ENCODE peak calls at places on chromosomes 12 and 14, in eight cellular contexts. One of them, this sample, is unnamed.

GRCh38 chr12:29159690-29160089 is 10.6 kb downstream of the FAR2 start:
- DNase-seq in keratinocyte: no peak
- DNase-seq in activated CD8-positive, alpha-beta T cell treated with anti-CD3 and anti-CD28 coated beads for 36 hours: no peak
- DNase-seq in stimulated activated effector memory CD8-positive, alpha-beta T cell treated with anti-CD3 and anti-CD28 coated beads, Interleukin-12 subunit alpha, Interleukin-12 subunit beta, amount 100 ng/mL, for 72 hours: no peak
- DNase-seq in stimulated activated naive CD4-positive, alpha-beta T cell: no peak
- DNase-seq in T1000: no peak
- DNase-seq in stimulated activated CD4-positive, alpha-beta T cell treated with anti-CD3 and anti-CD28 coated beads, Interleukin-15, amount 100 ng/mL, for 1 hour: no peak
- DNase-seq in GM18507: no peak
- DNase-seq in this sample: no peak

GRCh38 chr12:118164798-118165486 is 29.0 kb downstream of the PEBP1 start:
- DNase-seq in keratinocyte: no peak
- DNase-seq in activated CD8-positive, alpha-beta T cell treated with anti-CD3 and anti-CD28 coated beads for 36 hours: peak; percentile 26
- DNase-seq in stimulated activated effector memory CD8-positive, alpha-beta T cell treated with anti-CD3 and anti-CD28 coated beads, Interleukin-12 subunit alpha, Interleukin-12 subunit beta, amount 100 ng/mL, for 72 hours: no peak
- DNase-seq in stimulated activated naive CD4-positive, alpha-beta T cell: no peak
- DNase-seq in T1000: no peak
- DNase-seq in stimulated activated CD4-positive, alpha-beta T cell treated with anti-CD3 and anti-CD28 coated beads, Interleukin-15, amount 100 ng/mL, for 1 hour: no peak
- DNase-seq in GM18507: no peak
- DNase-seq in this sample: no peak

GRCh38 chr14:78254911-78255431 is 84.8 kb downstream of the NRXN3 start:
- DNase-seq in keratinocyte: peak; percentile 85
- DNase-seq in activated CD8-positive, alpha-beta T cell treated with anti-CD3 and anti-CD28 coated beads for 36 hours: peak; percentile 58
- DNase-seq in stimulated activated effector memory CD8-positive, alpha-beta T cell treated with anti-CD3 and anti-CD28 coated beads, Interleukin-12 subunit alpha, Interleukin-12 subunit beta, amount 100 ng/mL, for 72 hours: no peak
- DNase-seq in stimulated activated naive CD4-positive, alpha-beta T cell: no peak
- DNase-seq in T1000: no peak
- DNase-seq in stimulated activated CD4-positive, alpha-beta T cell treated with anti-CD3 and anti-CD28 coated beads, Interleukin-15, amount 100 ng/mL, for 1 hour: no peak
- DNase-seq in GM18507: no peak
- DNase-seq in this sample: peak; percentile 14

GRCh38 chr12:116136340-116136739 is 141.2 kb downstream of the MED13L start:
- DNase-seq in keratinocyte: no peak
- DNase-seq in activated CD8-positive, alpha-beta T cell treated with anti-CD3 and anti-CD28 coated beads for 36 hours: peak; percentile 45
- DNase-seq in stimulated activated effector memory CD8-positive, alpha-beta T cell treated with anti-CD3 and anti-CD28 coated beads, Interleukin-12 subunit alpha, Interleukin-12 subunit beta, amount 100 ng/mL, for 72 hours: no peak
- DNase-seq in stimulated activated naive CD4-positive, alpha-beta T cell: no peak
- DNase-seq in T1000: no peak
- DNase-seq in stimulated activated CD4-positive, alpha-beta T cell treated with anti-CD3 and anti-CD28 coated beads, Interleukin-15, amount 100 ng/mL, for 1 hour: no peak
- DNase-seq in GM18507: no peak
- DNase-seq in this sample: no peak

GRCh38 chr14:100898935-100899840 is 4.3 kb downstream of the RTL1 start:
- DNase-seq in keratinocyte: no peak
- DNase-seq in activated CD8-positive, alpha-beta T cell treated with anti-CD3 and anti-CD28 coated beads for 36 hours: no peak
- DNase-seq in stimulated activated effector memory CD8-positive, alpha-beta T cell treated with anti-CD3 and anti-CD28 coated beads, Interleukin-12 subunit alpha, Interleukin-12 subunit beta, amount 100 ng/mL, for 72 hours: no peak
- DNase-seq in stimulated activated naive CD4-positive, alpha-beta T cell: no peak
- DNase-seq in T1000: no peak
- DNase-seq in stimulated activated CD4-positive, alpha-beta T cell treated with anti-CD3 and anti-CD28 coated beads, Interleukin-15, amount 100 ng/mL, for 1 hour: no peak
- DNase-seq in GM18507: no peak
- DNase-seq in this sample: no peak

GRCh38 chr12:112841891-112842290 is 50.3 kb downstream of the RPH3A start:
- DNase-seq in keratinocyte: no peak
- DNase-seq in activated CD8-positive, alpha-beta T cell treated with anti-CD3 and anti-CD28 coated beads for 36 hours: no peak
- DNase-seq in stimulated activated effector memory CD8-positive, alpha-beta T cell treated with anti-CD3 and anti-CD28 coated beads, Interleukin-12 subunit alpha, Interleukin-12 subunit beta, amount 100 ng/mL, for 72 hours: no peak
- DNase-seq in stimulated activated naive CD4-positive, alpha-beta T cell: no peak
- DNase-seq in T1000: no peak
- DNase-seq in stimulated activated CD4-positive, alpha-beta T cell treated with anti-CD3 and anti-CD28 coated beads, Interleukin-15, amount 100 ng/mL, for 1 hour: no peak
- DNase-seq in GM18507: no peak
- DNase-seq in this sample: peak; percentile 52

GRCh38 chr14:36293824-36294223 is 26.6 kb downstream of the MBIP start:
- DNase-seq in keratinocyte: no peak
- DNase-seq in activated CD8-positive, alpha-beta T cell treated with anti-CD3 and anti-CD28 coated beads for 36 hours: no peak
- DNase-seq in stimulated activated effector memory CD8-positive, alpha-beta T cell treated with anti-CD3 and anti-CD28 coated beads, Interleukin-12 subunit alpha, Interleukin-12 subunit beta, amount 100 ng/mL, for 72 hours: no peak
- DNase-seq in stimulated activated naive CD4-positive, alpha-beta T cell: no peak
- DNase-seq in T1000: no peak
- DNase-seq in stimulated activated CD4-positive, alpha-beta T cell treated with anti-CD3 and anti-CD28 coated beads, Interleukin-15, amount 100 ng/mL, for 1 hour: no peak
- DNase-seq in GM18507: no peak
- DNase-seq in this sample: no peak

GRCh38 chr12:57008113-57008687 is 1.9 kb upstream of the ZBTB39 start:
- DNase-seq in keratinocyte: no peak
- DNase-seq in activated CD8-positive, alpha-beta T cell treated with anti-CD3 and anti-CD28 coated beads for 36 hours: peak; percentile 17
- DNase-seq in stimulated activated effector memory CD8-positive, alpha-beta T cell treated with anti-CD3 and anti-CD28 coated beads, Interleukin-12 subunit alpha, Interleukin-12 subunit beta, amount 100 ng/mL, for 72 hours: no peak
- DNase-seq in stimulated activated naive CD4-positive, alpha-beta T cell: peak; percentile 73
- DNase-seq in T1000: no peak
- DNase-seq in stimulated activated CD4-positive, alpha-beta T cell treated with anti-CD3 and anti-CD28 coated beads, Interleukin-15, amount 100 ng/mL, for 1 hour: no peak
- DNase-seq in GM18507: no peak
- DNase-seq in this sample: peak; percentile 70

GRCh38 chr14:91935621-91936020 is 11.9 kb downstream of the FBLN5 start:
- DNase-seq in keratinocyte: no peak
- DNase-seq in activated CD8-positive, alpha-beta T cell treated with anti-CD3 and anti-CD28 coated beads for 36 hours: no peak
- DNase-seq in stimulated activated effector memory CD8-positive, alpha-beta T cell treated with anti-CD3 and anti-CD28 coated beads, Interleukin-12 subunit alpha, Interleukin-12 subunit beta, amount 100 ng/mL, for 72 hours: no peak
- DNase-seq in stimulated activated naive CD4-positive, alpha-beta T cell: no peak
- DNase-seq in T1000: no peak
- DNase-seq in stimulated activated CD4-positive, alpha-beta T cell treated with anti-CD3 and anti-CD28 coated beads, Interleukin-15, amount 100 ng/mL, for 1 hour: no peak
- DNase-seq in GM18507: no peak
- DNase-seq in this sample: no peak

GRCh38 chr12:70520847-70521246 is 116.4 kb downstream of the PTPRB start:
- DNase-seq in keratinocyte: no peak
- DNase-seq in activated CD8-positive, alpha-beta T cell treated with anti-CD3 and anti-CD28 coated beads for 36 hours: no peak
- DNase-seq in stimulated activated effector memory CD8-positive, alpha-beta T cell treated with anti-CD3 and anti-CD28 coated beads, Interleukin-12 subunit alpha, Interleukin-12 subunit beta, amount 100 ng/mL, for 72 hours: no peak
- DNase-seq in stimulated activated naive CD4-positive, alpha-beta T cell: no peak
- DNase-seq in T1000: no peak
- DNase-seq in stimulated activated CD4-positive, alpha-beta T cell treated with anti-CD3 and anti-CD28 coated beads, Interleukin-15, amount 100 ng/mL, for 1 hour: no peak
- DNase-seq in GM18507: no peak
- DNase-seq in this sample: no peak

GRCh38 chr14:106269451-106270204 is 743.2 kb downstream of the TMEM121 start:
- DNase-seq in keratinocyte: no peak
- DNase-seq in activated CD8-positive, alpha-beta T cell treated with anti-CD3 and anti-CD28 coated beads for 36 hours: no peak
- DNase-seq in stimulated activated effector memory CD8-positive, alpha-beta T cell treated with anti-CD3 and anti-CD28 coated beads, Interleukin-12 subunit alpha, Interleukin-12 subunit beta, amount 100 ng/mL, for 72 hours: no peak
- DNase-seq in stimulated activated naive CD4-positive, alpha-beta T cell: no peak
- DNase-seq in T1000: no peak
- DNase-seq in stimulated activated CD4-positive, alpha-beta T cell treated with anti-CD3 and anti-CD28 coated beads, Interleukin-15, amount 100 ng/mL, for 1 hour: no peak
- DNase-seq in GM18507: no peak
- DNase-seq in this sample: no peak

GRCh38 chr12:9132008-9132535 is 16.4 kb upstream of the A2M start:
- DNase-seq in keratinocyte: no peak
- DNase-seq in activated CD8-positive, alpha-beta T cell treated with anti-CD3 and anti-CD28 coated beads for 36 hours: no peak
- DNase-seq in stimulated activated effector memory CD8-positive, alpha-beta T cell treated with anti-CD3 and anti-CD28 coated beads, Interleukin-12 subunit alpha, Interleukin-12 subunit beta, amount 100 ng/mL, for 72 hours: no peak
- DNase-seq in stimulated activated naive CD4-positive, alpha-beta T cell: no peak
- DNase-seq in T1000: no peak
- DNase-seq in stimulated activated CD4-positive, alpha-beta T cell treated with anti-CD3 and anti-CD28 coated beads, Interleukin-15, amount 100 ng/mL, for 1 hour: no peak
- DNase-seq in GM18507: no peak
- DNase-seq in this sample: no peak

GRCh38 chr14:64060648-64061096 is 207.9 kb downstream of the SYNE2 start:
- DNase-seq in keratinocyte: peak; percentile 98
- DNase-seq in activated CD8-positive, alpha-beta T cell treated with anti-CD3 and anti-CD28 coated beads for 36 hours: peak; percentile 31
- DNase-seq in stimulated activated effector memory CD8-positive, alpha-beta T cell treated with anti-CD3 and anti-CD28 coated beads, Interleukin-12 subunit alpha, Interleukin-12 subunit beta, amount 100 ng/mL, for 72 hours: no peak
- DNase-seq in stimulated activated naive CD4-positive, alpha-beta T cell: no peak
- DNase-seq in T1000: no peak
- DNase-seq in stimulated activated CD4-positive, alpha-beta T cell treated with anti-CD3 and anti-CD28 coated beads, Interleukin-15, amount 100 ng/mL, for 1 hour: no peak
- DNase-seq in GM18507: no peak
- DNase-seq in this sample: no peak

GRCh38 chr14:103372017-103372416 is 13.2 kb upstream of the MARK3 start:
- DNase-seq in keratinocyte: no peak
- DNase-seq in activated CD8-positive, alpha-beta T cell treated with anti-CD3 and anti-CD28 coated beads for 36 hours: no peak
- DNase-seq in stimulated activated effector memory CD8-positive, alpha-beta T cell treated with anti-CD3 and anti-CD28 coated beads, Interleukin-12 subunit alpha, Interleukin-12 subunit beta, amount 100 ng/mL, for 72 hours: no peak
- DNase-seq in stimulated activated naive CD4-positive, alpha-beta T cell: no peak
- DNase-seq in T1000: no peak
- DNase-seq in stimulated activated CD4-positive, alpha-beta T cell treated with anti-CD3 and anti-CD28 coated beads, Interleukin-15, amount 100 ng/mL, for 1 hour: no peak
- DNase-seq in GM18507: no peak
- DNase-seq in this sample: no peak

GRCh38 chr12:110907583-110907982 is 12.8 kb downstream of the MYL2 start:
- DNase-seq in keratinocyte: no peak
- DNase-seq in activated CD8-positive, alpha-beta T cell treated with anti-CD3 and anti-CD28 coated beads for 36 hours: no peak
- DNase-seq in stimulated activated effector memory CD8-positive, alpha-beta T cell treated with anti-CD3 and anti-CD28 coated beads, Interleukin-12 subunit alpha, Interleukin-12 subunit beta, amount 100 ng/mL, for 72 hours: no peak
- DNase-seq in stimulated activated naive CD4-positive, alpha-beta T cell: no peak
- DNase-seq in T1000: no peak
- DNase-seq in stimulated activated CD4-positive, alpha-beta T cell treated with anti-CD3 and anti-CD28 coated beads, Interleukin-15, amount 100 ng/mL, for 1 hour: no peak
- DNase-seq in GM18507: no peak
- DNase-seq in this sample: no peak

GRCh38 chr12:48786591-48787544 is 2.0 kb downstream of the ADCY6 start:
- DNase-seq in keratinocyte: no peak
- DNase-seq in activated CD8-positive, alpha-beta T cell treated with anti-CD3 and anti-CD28 coated beads for 36 hours: no peak
- DNase-seq in stimulated activated effector memory CD8-positive, alpha-beta T cell treated with anti-CD3 and anti-CD28 coated beads, Interleukin-12 subunit alpha, Interleukin-12 subunit beta, amount 100 ng/mL, for 72 hours: no peak
- DNase-seq in stimulated activated naive CD4-positive, alpha-beta T cell: no peak
- DNase-seq in T1000: no peak
- DNase-seq in stimulated activated CD4-positive, alpha-beta T cell treated with anti-CD3 and anti-CD28 coated beads, Interleukin-15, amount 100 ng/mL, for 1 hour: no peak
- DNase-seq in GM18507: no peak
- DNase-seq in this sample: peak; percentile 81

GRCh38 chr12:21456291-21456780 is 18.9 kb downstream of the PYROXD1 start:
- DNase-seq in keratinocyte: no peak
- DNase-seq in activated CD8-positive, alpha-beta T cell treated with anti-CD3 and anti-CD28 coated beads for 36 hours: peak; percentile 70
- DNase-seq in stimulated activated effector memory CD8-positive, alpha-beta T cell treated with anti-CD3 and anti-CD28 coated beads, Interleukin-12 subunit alpha, Interleukin-12 subunit beta, amount 100 ng/mL, for 72 hours: peak; percentile 69
- DNase-seq in stimulated activated naive CD4-positive, alpha-beta T cell: peak; percentile 22
- DNase-seq in T1000: no peak
- DNase-seq in stimulated activated CD4-positive, alpha-beta T cell treated with anti-CD3 and anti-CD28 coated beads, Interleukin-15, amount 100 ng/mL, for 1 hour: no peak
- DNase-seq in GM18507: no peak
- DNase-seq in this sample: no peak

GRCh38 chr12:116164263-116164817 is 113.2 kb downstream of the MED13L start:
- DNase-seq in keratinocyte: no peak
- DNase-seq in activated CD8-positive, alpha-beta T cell treated with anti-CD3 and anti-CD28 coated beads for 36 hours: peak; percentile 29
- DNase-seq in stimulated activated effector memory CD8-positive, alpha-beta T cell treated with anti-CD3 and anti-CD28 coated beads, Interleukin-12 subunit alpha, Interleukin-12 subunit beta, amount 100 ng/mL, for 72 hours: no peak
- DNase-seq in stimulated activated naive CD4-positive, alpha-beta T cell: no peak
- DNase-seq in T1000: no peak
- DNase-seq in stimulated activated CD4-positive, alpha-beta T cell treated with anti-CD3 and anti-CD28 coated beads, Interleukin-15, amount 100 ng/mL, for 1 hour: no peak
- DNase-seq in GM18507: no peak
- DNase-seq in this sample: peak; percentile 30

GRCh38 chr12:98345308-98345876 is 170.0 kb upstream of the TMPO start:
- DNase-seq in keratinocyte: peak; percentile 96
- DNase-seq in activated CD8-positive, alpha-beta T cell treated with anti-CD3 and anti-CD28 coated beads for 36 hours: no peak
- DNase-seq in stimulated activated effector memory CD8-positive, alpha-beta T cell treated with anti-CD3 and anti-CD28 coated beads, Interleukin-12 subunit alpha, Interleukin-12 subunit beta, amount 100 ng/mL, for 72 hours: no peak
- DNase-seq in stimulated activated naive CD4-positive, alpha-beta T cell: no peak
- DNase-seq in T1000: no peak
- DNase-seq in stimulated activated CD4-positive, alpha-beta T cell treated with anti-CD3 and anti-CD28 coated beads, Interleukin-15, amount 100 ng/mL, for 1 hour: no peak
- DNase-seq in GM18507: no peak
- DNase-seq in this sample: no peak

GRCh38 chr14:91289464-91289863 is 45.0 kb upstream of the GPR68 start:
- DNase-seq in keratinocyte: no peak
- DNase-seq in activated CD8-positive, alpha-beta T cell treated with anti-CD3 and anti-CD28 coated beads for 36 hours: no peak
- DNase-seq in stimulated activated effector memory CD8-positive, alpha-beta T cell treated with anti-CD3 and anti-CD28 coated beads, Interleukin-12 subunit alpha, Interleukin-12 subunit beta, amount 100 ng/mL, for 72 hours: no peak
- DNase-seq in stimulated activated naive CD4-positive, alpha-beta T cell: no peak
- DNase-seq in T1000: no peak
- DNase-seq in stimulated activated CD4-positive, alpha-beta T cell treated with anti-CD3 and anti-CD28 coated beads, Interleukin-15, amount 100 ng/mL, for 1 hour: no peak
- DNase-seq in GM18507: no peak
- DNase-seq in this sample: no peak

GRCh38 chr12:45745861-45746277 is 16.4 kb downstream of the ARID2 start:
- DNase-seq in keratinocyte: no peak
- DNase-seq in activated CD8-positive, alpha-beta T cell treated with anti-CD3 and anti-CD28 coated beads for 36 hours: no peak
- DNase-seq in stimulated activated effector memory CD8-positive, alpha-beta T cell treated with anti-CD3 and anti-CD28 coated beads, Interleukin-12 subunit alpha, Interleukin-12 subunit beta, amount 100 ng/mL, for 72 hours: no peak
- DNase-seq in stimulated activated naive CD4-positive, alpha-beta T cell: peak; percentile 48
- DNase-seq in T1000: no peak
- DNase-seq in stimulated activated CD4-positive, alpha-beta T cell treated with anti-CD3 and anti-CD28 coated beads, Interleukin-15, amount 100 ng/mL, for 1 hour: no peak
- DNase-seq in GM18507: no peak
- DNase-seq in this sample: no peak

GRCh38 chr14:81221579-81222102 is 882 bp upstream of the GTF2A1 start:
- DNase-seq in keratinocyte: no peak
- DNase-seq in activated CD8-positive, alpha-beta T cell treated with anti-CD3 and anti-CD28 coated beads for 36 hours: no peak
- DNase-seq in stimulated activated effector memory CD8-positive, alpha-beta T cell treated with anti-CD3 and anti-CD28 coated beads, Interleukin-12 subunit alpha, Interleukin-12 subunit beta, amount 100 ng/mL, for 72 hours: no peak
- DNase-seq in stimulated activated naive CD4-positive, alpha-beta T cell: peak; percentile 33
- DNase-seq in T1000: no peak
- DNase-seq in stimulated activated CD4-positive, alpha-beta T cell treated with anti-CD3 and anti-CD28 coated beads, Interleukin-15, amount 100 ng/mL, for 1 hour: no peak
- DNase-seq in GM18507: no peak
- DNase-seq in this sample: no peak

GRCh38 chr12:76180401-76181277 is 96.2 kb upstream of the NAP1L1 start:
- DNase-seq in keratinocyte: no peak
- DNase-seq in activated CD8-positive, alpha-beta T cell treated with anti-CD3 and anti-CD28 coated beads for 36 hours: no peak
- DNase-seq in stimulated activated effector memory CD8-positive, alpha-beta T cell treated with anti-CD3 and anti-CD28 coated beads, Interleukin-12 subunit alpha, Interleukin-12 subunit beta, amount 100 ng/mL, for 72 hours: no peak
- DNase-seq in stimulated activated naive CD4-positive, alpha-beta T cell: no peak
- DNase-seq in T1000: no peak
- DNase-seq in stimulated activated CD4-positive, alpha-beta T cell treated with anti-CD3 and anti-CD28 coated beads, Interleukin-15, amount 100 ng/mL, for 1 hour: no peak
- DNase-seq in GM18507: no peak
- DNase-seq in this sample: no peak

GRCh38 chr12:91460457-91460856 is 277.8 kb upstream of the DCN start:
- DNase-seq in keratinocyte: no peak
- DNase-seq in activated CD8-positive, alpha-beta T cell treated with anti-CD3 and anti-CD28 coated beads for 36 hours: no peak
- DNase-seq in stimulated activated effector memory CD8-positive, alpha-beta T cell treated with anti-CD3 and anti-CD28 coated beads, Interleukin-12 subunit alpha, Interleukin-12 subunit beta, amount 100 ng/mL, for 72 hours: no peak
- DNase-seq in stimulated activated naive CD4-positive, alpha-beta T cell: no peak
- DNase-seq in T1000: no peak
- DNase-seq in stimulated activated CD4-positive, alpha-beta T cell treated with anti-CD3 and anti-CD28 coated beads, Interleukin-15, amount 100 ng/mL, for 1 hour: no peak
- DNase-seq in GM18507: no peak
- DNase-seq in this sample: no peak

This sample was measured in foreskin melanocyte.